ENCODE peak calls at places on chromosome 3, in seven cellular contexts. Z is tibial nerve, I is thoracic aorta, A is fibroblast of lung, K is H1, C is lower lobe of right lung, S is cardiac muscle cell. P is an unnamed sample.

GRCh38 chr3:119536757-119537156 is 22.7 kb downstream of the CD80 start:
- DNase-seq in A (no peak), K (no peak), I (no peak), S (no peak), C (no peak), Z (no peak), P (no peak)

GRCh38 chr3:106819445-106819844 is 557.8 kb upstream of the CCDC54 start:
- DNase-seq in I (no peak), C (no peak), S (no peak), A (no peak), K (no peak), Z (no peak), P (no peak)

GRCh38 chr3:113736548-113737089 is 9.4 kb downstream of the NAA50 start:
- DNase-seq in I (no peak), S (peak), Z (no peak), A (peak), C (no peak), K (no peak), P (no peak)

GRCh38 chr3:188929138-188929537 is 242.6 kb upstream of the TPRG1 start:
- DNase-seq in A (peak), I (no peak), S (peak), K (no peak), Z (no peak), C (no peak), P (no peak)

GRCh38 chr3:59308001-59308400 is 258.2 kb upstream of the CFAP20DC start:
- DNase-seq in I (no peak), S (no peak), Z (no peak), K (no peak), C (no peak), A (no peak), P (no peak)

GRCh38 chr3:8147726-8148125 is 353.9 kb upstream of the LMCD1 start:
- DNase-seq in Z (no peak), K (no peak), S (no peak), C (no peak), I (no peak), A (no peak), P (no peak)

GRCh38 chr3:61277411-61277810 is 26.2 kb upstream of the FHIT start:
- DNase-seq in Z (no peak), K (no peak), C (no peak), S (no peak), A (no peak), I (no peak), P (no peak)

GRCh38 chr3:188439080-188439479 is 285.1 kb downstream of the LPP start:
- DNase-seq in Z (no peak), I (no peak), S (no peak), A (peak), K (no peak), C (no peak), P (no peak)

GRCh38 chr3:40398346-40398745 is 11.4 kb downstream of the ENTPD3 start:
- DNase-seq in S (peak), A (no peak), C (no peak), Z (no peak), K (no peak), I (no peak), P (no peak)

GRCh38 chr3:124592658-124593441 is 137.4 kb upstream of the UMPS start:
- DNase-seq in I (no peak), K (peak), Z (no peak), S (no peak), A (no peak), C (peak), P (no peak)

GRCh38 chr3:194328080-194328571 is 23.0 kb downstream of the CPN2 start:
- DNase-seq in S (no peak), K (no peak), Z (no peak), A (peak), C (no peak), I (no peak), P (no peak)

GRCh38 chr3:35633332-35634124 is 5.8 kb upstream of the ARPP21 start:
- DNase-seq in S (no peak), A (peak), K (no peak), C (no peak), I (no peak), Z (no peak), P (no peak)

GRCh38 chr3:153291052-153291689 is 129.1 kb downstream of the RAP2B start:
- DNase-seq in S (peak), K (no peak), Z (no peak), C (no peak), I (no peak), A (peak), P (no peak)

GRCh38 chr3:14915636-14916222 is 31.7 kb upstream of the NR2C2 start:
- DNase-seq in A (no peak), Z (no peak), I (no peak), S (no peak), C (no peak), K (no peak), P (no peak)

GRCh38 chr3:108388136-108389132 is 92.1 kb downstream of the HHLA2 start:
- DNase-seq in K (no peak), I (no peak), A (peak), Z (no peak), C (no peak), S (no peak), P (no peak)

GRCh38 chr3:129855454-129856419 is 37.8 kb downstream of the TMCC1 start:
- DNase-seq in K (no peak), Z (no peak), A (peak), C (no peak), S (no peak), I (no peak), P (no peak)

GRCh38 chr3:79148786-79149185 is 619.0 kb downstream of the ROBO1 start:
- DNase-seq in S (no peak), K (no peak), Z (no peak), A (peak), I (no peak), C (no peak), P (no peak)

GRCh38 chr3:129518048-129518570 is 10.3 kb upstream of the RHO start:
- DNase-seq in S (no peak), A (no peak), I (no peak), C (no peak), K (no peak), Z (no peak), P (no peak)

GRCh38 chr3:133488785-133489367 is 84.6 kb upstream of the CDV3 start:
- DNase-seq in I (no peak), A (peak), K (no peak), C (no peak), S (peak), Z (no peak), P (no peak)

GRCh38 chr3:134886991-134887390 is 91.9 kb downstream of the EPHB1 start:
- DNase-seq in I (no peak), K (no peak), C (no peak), Z (no peak), A (no peak), S (no peak), P (no peak)

GRCh38 chr3:134880431-134880830 is 85.4 kb downstream of the EPHB1 start:
- DNase-seq in C (no peak), I (no peak), S (no peak), K (no peak), A (no peak), Z (no peak), P (no peak)

GRCh38 chr3:134881305-134881704 is 86.2 kb downstream of the EPHB1 start:
- DNase-seq in K (no peak), C (no peak), A (no peak), Z (no peak), S (no peak), I (no peak), P (no peak)

GRCh38 chr3:134883697-134884385 is 88.8 kb downstream of the EPHB1 start:
- DNase-seq in I (no peak), A (peak), K (no peak), Z (no peak), S (no peak), C (no peak), P (no peak)

DNA sequence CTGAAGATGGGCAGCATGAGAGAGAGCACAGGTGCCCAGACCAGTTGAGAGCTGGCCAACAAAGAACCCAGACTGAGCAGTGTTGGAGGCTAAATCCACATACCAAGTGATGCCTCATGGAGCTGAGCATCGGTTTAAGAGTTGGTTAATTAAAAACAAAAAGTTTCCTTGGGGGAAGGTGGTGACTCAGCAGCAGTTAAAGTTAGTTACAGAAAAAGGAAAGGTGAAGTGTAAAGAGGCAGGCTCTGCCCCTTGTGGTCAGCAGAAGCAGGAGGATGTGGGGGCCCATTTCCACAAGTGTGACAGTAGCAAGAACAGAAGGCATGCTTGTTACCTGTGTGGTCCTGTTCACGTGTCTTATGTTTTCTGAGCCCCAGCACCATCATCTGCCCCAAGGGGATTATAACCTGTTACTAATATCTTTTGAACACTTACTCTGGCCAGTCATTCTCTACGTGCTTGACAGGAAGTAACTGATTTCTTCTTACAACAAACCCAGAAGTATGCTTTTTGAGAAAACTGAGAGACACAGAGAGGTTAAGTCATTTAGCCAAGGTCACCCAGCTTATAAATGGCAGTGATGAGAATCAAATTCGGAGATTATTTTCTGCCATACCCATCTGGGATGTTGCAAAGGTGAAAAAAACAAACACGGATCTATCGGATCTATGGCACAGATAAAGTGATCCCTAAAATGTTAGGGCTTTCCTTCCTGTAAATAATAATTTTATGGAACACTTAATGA is 91.0 kb downstream of the EPHB1 start:
- DNase-seq in I (no peak), S (no peak), Z (no peak), A (peak), C (no peak), K (no peak), P (no peak)
- TF ChIP-seq CTCF in I (no peak), S (no peak), Z (no peak), A (no peak), C (no peak), K (peak), P (no peak)

GRCh38 chr3:184011937-184012889 is 5.5 kb downstream of the ABCC5 start:
- DNase-seq in Z (no peak), I (no peak), S (no peak), C (no peak), K (no peak), A (no peak), P (no peak)
- H3K27ac ChIP-seq in Z (no peak), I (no peak), S (no peak), C (no peak), K (no peak), A (no peak), P (no peak)

GRCh38 chr3:25863560-25863959 is 73.7 kb downstream of the OXSM start:
- DNase-seq in C (no peak), K (no peak), I (no peak), Z (no peak), S (no peak), A (no peak), P (no peak)
- TF ChIP-seq CTCF in C (no peak), K (peak), I (no peak), Z (no peak), S (peak), A (peak), P (no peak)

GRCh38 chr3:160393346-160394008 is 5.5 kb downstream of the IFT80 start:
- DNase-seq in S (no peak), C (no peak), Z (no peak), A (no peak), K (no peak), I (no peak), P (no peak)
- H3K27ac ChIP-seq in S (no peak), C (no peak), Z (no peak), A (no peak), K (no peak), I (no peak), P (no peak)

GRCh38 chr3:184585545-184585944 is 24.0 kb downstream of the EPHB3 start:
- DNase-seq in C (no peak), K (no peak), A (no peak), Z (no peak), I (no peak), S (no peak), P (no peak)

GRCh38 chr3:184582998-184583344 is 21.4 kb downstream of the EPHB3 start:
- DNase-seq in Z (no peak), A (no peak), C (no peak), I (no peak), K (peak), S (no peak), P (no peak)

GRCh38 chr3:184583345-184584000 is 21.9 kb downstream of the EPHB3 start:
- DNase-seq in A (no peak), Z (no peak), I (no peak), S (peak), K (no peak), C (no peak), P (no peak)

GRCh38 chr3:184582583-184582982 is 21.0 kb downstream of the EPHB3 start:
- DNase-seq in S (peak), A (no peak), C (no peak), I (no peak), Z (no peak), K (peak), P (no peak)

DNA sequence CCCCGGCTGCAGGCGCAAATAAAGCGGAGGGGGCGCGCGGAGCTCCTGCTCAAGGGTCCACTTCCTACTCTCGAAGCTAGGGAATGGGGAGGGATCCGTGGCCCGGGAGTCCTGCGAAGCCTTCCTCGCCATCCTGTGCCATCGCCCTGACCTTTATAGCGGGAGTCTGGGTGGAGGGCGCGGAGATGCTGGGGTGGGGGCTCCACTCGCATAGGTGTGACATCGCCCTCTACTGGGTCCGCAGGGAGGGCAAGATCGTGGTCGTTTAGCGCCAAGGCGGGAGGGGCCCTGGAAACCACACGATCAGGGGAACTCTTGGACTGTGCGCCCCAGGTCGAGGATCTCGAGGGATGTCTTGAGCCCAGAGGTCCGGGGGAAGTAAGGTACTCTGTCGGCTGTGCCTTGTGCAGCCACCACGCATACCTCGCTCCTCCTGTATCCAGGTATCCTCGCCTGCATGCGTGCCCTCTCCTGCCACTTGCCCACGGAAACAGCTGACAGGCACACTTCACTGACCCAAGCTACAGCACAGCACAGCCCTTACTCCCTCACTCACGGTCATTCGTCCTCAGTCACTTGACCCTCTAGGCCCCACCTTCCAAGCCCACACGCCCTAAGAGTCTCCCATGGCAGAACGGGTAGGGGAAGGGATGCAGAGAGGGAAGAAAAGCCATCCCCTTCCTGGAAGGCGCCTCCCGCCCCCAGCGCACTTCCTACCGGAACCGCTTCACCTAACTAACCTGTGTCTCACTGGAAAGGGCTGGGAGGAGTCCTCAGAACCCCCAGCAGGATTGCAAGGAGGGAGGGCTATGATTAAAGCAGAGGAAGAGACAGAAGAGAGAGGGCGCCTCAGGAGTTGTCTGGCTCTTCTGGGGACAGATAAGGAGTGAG is 22.7 kb downstream of the EPHB3 start:
- DNase-seq in A (no peak), S (peak), I (no peak), C (no peak), K (peak), Z (no peak), P (no peak)
- TF ChIP-seq CTCF in A (no peak), S (peak), I (no peak), C (no peak), K (peak), Z (peak), P (peak)

DNA sequence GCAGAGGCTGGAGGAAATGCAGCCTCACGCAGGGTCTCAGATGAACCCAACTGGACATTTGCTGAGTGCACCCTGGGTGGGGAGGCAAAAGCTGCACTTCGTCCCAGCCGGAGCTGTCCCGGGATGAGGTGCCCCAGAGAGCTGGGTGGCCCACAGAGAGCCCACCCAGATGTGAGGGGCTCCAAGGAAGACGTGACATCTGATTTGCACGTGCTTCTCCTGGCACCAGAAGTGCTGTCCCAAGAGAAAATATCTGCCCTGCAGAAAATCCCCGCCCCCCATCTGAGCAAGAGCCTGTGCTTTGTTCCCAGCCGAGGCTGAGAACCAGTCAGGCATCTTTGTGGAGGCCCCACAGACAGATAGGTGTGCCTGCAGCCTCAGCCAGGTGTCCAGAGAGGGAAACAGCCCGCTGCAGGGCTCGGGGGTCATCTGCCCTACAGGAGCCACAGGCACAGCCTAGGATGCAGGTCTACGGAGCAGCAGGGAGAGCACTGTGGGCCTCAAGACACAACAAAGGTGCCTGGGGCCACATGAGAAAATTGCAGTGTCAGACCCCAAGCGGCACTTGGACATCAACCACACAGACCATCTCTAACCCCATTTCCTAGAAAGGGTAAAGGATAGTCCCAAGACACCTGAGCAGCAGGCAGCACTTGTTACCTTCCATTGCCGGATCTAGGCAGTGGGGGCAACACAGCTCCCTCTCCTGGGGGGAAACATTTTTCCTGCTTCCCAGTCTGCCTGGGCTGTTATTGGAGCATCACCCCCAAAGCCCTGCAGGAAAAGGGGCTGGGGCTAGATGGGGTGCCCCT is 5.8 kb downstream of the TMIE start:
- DNase-seq in Z (no peak), A (no peak), K (no peak), I (no peak), S (no peak), C (peak), P (peak)
- H3K27ac ChIP-seq in Z (no peak), A (no peak), K (no peak), I (no peak), S (no peak), C (no peak), P (no peak)

GRCh38 chr3:150239764-150240163 is 168.3 kb upstream of the TSC22D2 start:
- DNase-seq in C (no peak), A (no peak), Z (no peak), I (no peak), K (no peak), S (no peak), P (no peak)

GRCh38 chr3:150237490-150237889 is 170.6 kb upstream of the TSC22D2 start:
- DNase-seq in A (peak), Z (no peak), C (no peak), I (peak), K (no peak), S (no peak), P (peak)

GRCh38 chr3:150240891-150241290 is 167.2 kb upstream of the TSC22D2 start:
- DNase-seq in A (no peak), Z (no peak), C (no peak), S (no peak), K (no peak), I (no peak), P (no peak)

GRCh38 chr3:150238043-150238802 is 169.9 kb upstream of the TSC22D2 start:
- DNase-seq in K (no peak), S (peak), Z (no peak), C (no peak), I (no peak), A (peak), P (no peak)

DNA sequence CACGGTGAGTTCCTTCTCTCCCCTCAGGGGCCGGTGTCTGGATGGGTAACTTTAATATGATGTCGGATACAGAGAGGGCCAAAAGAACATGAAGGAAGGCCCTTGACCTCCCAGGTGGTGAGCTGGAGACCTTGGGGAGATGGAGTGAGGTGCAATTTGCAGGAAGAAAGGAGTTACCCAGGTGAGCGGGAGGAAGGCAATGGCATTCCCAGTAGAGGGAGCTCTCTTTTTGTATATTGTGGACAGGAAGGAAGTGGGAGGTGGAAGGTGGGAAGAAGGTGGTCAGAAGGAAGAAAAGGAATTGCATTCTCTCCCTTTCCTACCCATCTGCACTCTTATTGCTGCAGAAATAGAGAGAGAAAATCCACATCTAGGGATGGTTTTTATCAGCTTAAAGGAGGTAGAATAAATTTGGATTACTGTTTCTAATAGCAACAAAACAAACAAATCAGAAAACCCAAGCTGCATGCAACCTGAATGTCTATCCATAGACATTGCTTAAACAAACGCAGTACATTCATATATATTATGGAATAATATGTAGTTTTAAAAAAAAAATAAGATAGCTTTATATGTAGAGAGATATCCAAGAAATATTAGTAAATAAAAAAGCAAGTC is 169.0 kb upstream of the TSC22D2 start:
- DNase-seq in Z (no peak), C (no peak), K (peak), S (peak), I (no peak), A (no peak), P (no peak)
- TF ChIP-seq CTCF in Z (no peak), C (peak), K (peak), S (peak), I (no peak), A (peak), P (no peak)

GRCh38 chr3:162138509-162138908 is 641.9 kb downstream of the OTOL1 start:
- DNase-seq in K (no peak), Z (no peak), I (no peak), A (no peak), S (no peak), C (no peak), P (no peak)

GRCh38 chr3:162142511-162142910 is 645.9 kb downstream of the OTOL1 start:
- DNase-seq in Z (no peak), K (no peak), C (no peak), I (no peak), A (peak), S (no peak), P (no peak)

GRCh38 chr3:162141232-162141631 is 644.6 kb downstream of the OTOL1 start:
- DNase-seq in C (no peak), S (no peak), I (no peak), A (peak), Z (no peak), K (no peak), P (no peak)

GRCh38 chr3:162139841-162140240 is 643.2 kb downstream of the OTOL1 start:
- DNase-seq in I (no peak), K (no peak), Z (no peak), A (no peak), S (no peak), C (no peak), P (no peak)

GRCh38 chr3:162143181-162143580 is 646.6 kb downstream of the OTOL1 start:
- DNase-seq in I (no peak), A (peak), K (no peak), C (no peak), S (no peak), Z (no peak), P (no peak)
- H3K27ac ChIP-seq in I (no peak), A (no peak), K (no peak), C (no peak), S (no peak), Z (no peak), P (no peak)

P was measured in uterus.